ENCODE peak calls at places on chromosomes 3 and 15, in nine cellular contexts. S is right lobe of liver, B is GM12878, W is HFFc6, V is astrocyte of the spinal cord, L is chondrocyte, N is epithelial cell of esophagus, F is glutamatergic neuron, X is WTC11. O is an unnamed sample.

GRCh38 chr15:99943466-99943865 is 210.2 kb upstream of the LYSMD4 start:
- DNase-seq in S (no peak), B (no peak), W (no peak), V (no peak), L (no peak), N (no peak), F (no peak), X (no peak), O (no peak)

GRCh38 chr3:196590279-196590678 is 21.8 kb downstream of the FBXO45 start:
- DNase-seq in S (no peak), B (no peak), W (no peak), V (no peak), L (no peak), N (no peak), F (no peak), X (no peak), O (no peak)

GRCh38 chr3:160478338-160478737 is 28.8 kb upstream of the TRIM59 start:
- DNase-seq in S (no peak), B (no peak), W (peak), V (peak), L (no peak), N (no peak), F (no peak), X (no peak), O (no peak)

GRCh38 chr3:38454179-38454883 is 641 bp downstream of the ACVR2B start:
- DNase-seq in S (peak), B (no peak), W (no peak), V (peak), L (no peak), N (peak), F (peak), X (peak), O (no peak)

GRCh38 chr3:38549957-38550840 is 54.1 kb downstream of the EXOG start:
- DNase-seq in S (no peak), B (no peak), W (no peak), V (no peak), L (no peak), N (no peak), F (no peak), X (no peak), O (no peak)

GRCh38 chr3:147419062-147419701 is 10.0 kb downstream of the ZIC1 start:
- DNase-seq in S (no peak), B (no peak), W (no peak), V (peak), L (peak), N (no peak), F (peak), X (peak), O (no peak)

GRCh38 chr3:45966969-45967640 is 23.8 kb downstream of the CXCR6 start:
- DNase-seq in S (no peak), B (no peak), W (no peak), V (no peak), L (no peak), N (no peak), F (no peak), X (no peak), O (no peak)

GRCh38 chr3:8599146-8599545 is 45.5 kb downstream of the SSUH2 start:
- DNase-seq in S (no peak), B (no peak), W (no peak), V (no peak), L (no peak), N (no peak), F (no peak), X (no peak), O (no peak)

DNA sequence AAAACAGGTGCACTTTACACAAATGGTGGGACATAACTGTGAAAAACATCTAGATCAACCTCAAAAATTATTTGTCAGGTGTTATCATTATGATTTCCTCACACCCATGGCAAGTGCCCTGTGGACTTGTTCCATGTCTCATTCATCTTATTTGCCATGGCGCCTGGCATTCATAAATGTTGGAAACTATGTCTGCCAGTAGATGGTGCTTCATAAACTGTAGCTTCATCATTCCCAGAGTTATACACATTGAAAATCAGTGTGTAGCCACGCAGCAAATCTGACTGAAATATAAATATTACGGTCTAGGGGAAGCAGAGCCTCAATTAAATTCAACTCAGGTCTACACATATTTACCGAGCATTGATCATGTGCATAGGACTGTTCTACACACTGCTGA is 90.7 kb downstream of the IMPG2 start:
- DNase-seq in S (no peak), B (no peak), W (peak), V (no peak), L (no peak), N (no peak), F (no peak), X (no peak), O (no peak)
- TF ChIP-seq CTCF in S (no peak), B (peak), W (peak), V (no peak), L (peak), N (no peak), F (no peak), X (no peak), O (peak)

GRCh38 chr3:153284282-153284938 is 122.4 kb downstream of the RAP2B start:
- DNase-seq in S (no peak), B (peak), W (peak), V (peak), L (no peak), N (peak), F (no peak), X (no peak), O (no peak)

GRCh38 chr3:153289334-153289808 is 127.3 kb downstream of the RAP2B start:
- DNase-seq in S (no peak), B (no peak), W (peak), V (no peak), L (no peak), N (peak), F (no peak), X (no peak), O (no peak)

GRCh38 chr3:153287017-153287416 is 125.0 kb downstream of the RAP2B start:
- DNase-seq in S (no peak), B (no peak), W (no peak), V (no peak), L (no peak), N (peak), F (no peak), X (no peak), O (no peak)

GRCh38 chr3:153285982-153286381 is 124.0 kb downstream of the RAP2B start:
- DNase-seq in S (no peak), B (no peak), W (no peak), V (no peak), L (no peak), N (peak), F (no peak), X (no peak), O (no peak)

DNA sequence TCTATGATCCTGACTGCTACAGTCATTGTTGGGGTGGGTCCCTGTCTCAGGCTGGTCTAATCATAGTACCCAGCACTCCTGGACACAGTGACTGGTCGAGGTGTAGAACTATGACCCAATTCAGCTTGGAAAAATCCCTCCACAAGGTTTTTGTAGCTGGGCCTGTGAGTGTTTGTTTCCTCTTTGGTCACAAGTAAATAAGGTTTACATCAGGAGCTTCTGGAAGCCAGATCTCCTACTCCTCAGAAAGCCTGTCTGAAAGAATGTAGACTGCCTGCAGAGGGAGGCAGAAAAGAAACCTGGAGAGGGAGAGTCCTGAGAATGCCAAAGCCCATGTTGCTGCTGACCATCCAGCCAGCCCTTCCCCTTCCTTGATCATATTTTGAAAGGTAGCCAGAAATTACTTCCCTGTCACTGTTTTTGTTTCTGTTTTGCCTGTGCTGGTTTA is 123.2 kb downstream of the RAP2B start:
- DNase-seq in S (no peak), B (no peak), W (peak), V (peak), L (no peak), N (peak), F (no peak), X (no peak), O (no peak)
- TF ChIP-seq CTCF in S (no peak), B (no peak), W (peak), V (peak), L (peak), N (no peak), F (no peak), X (no peak), O (no peak)

DNA sequence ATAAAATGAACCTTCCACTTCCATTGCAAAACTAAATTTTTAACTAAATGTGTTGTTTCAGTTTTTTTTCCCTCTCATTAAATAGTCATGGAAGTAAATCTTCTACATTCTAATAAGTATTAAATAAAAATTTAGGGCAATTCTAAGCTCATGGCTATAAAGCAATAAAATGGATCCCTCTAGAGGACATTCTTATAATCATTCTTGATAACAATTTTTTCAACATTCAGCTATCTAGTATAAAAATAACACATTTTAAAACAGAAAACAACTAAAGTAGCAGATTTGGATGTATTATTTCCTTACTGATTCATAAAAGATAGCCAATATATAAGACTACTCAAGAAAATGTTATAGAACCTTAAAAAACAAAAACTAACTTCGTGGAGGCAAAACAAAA is 393.1 kb downstream of the PLOD2 start:
- DNase-seq in S (no peak), B (no peak), W (no peak), V (peak), L (no peak), N (peak), F (no peak), X (no peak), O (no peak)
- TF ChIP-seq CTCF in S (peak), B (no peak), W (peak), V (peak), L (peak), N (peak), F (peak), X (peak), O (peak)

GRCh38 chr3:17687585-17687984 is 54.8 kb downstream of the TBC1D5 start:
- DNase-seq in S (no peak), B (no peak), W (no peak), V (no peak), L (no peak), N (no peak), F (no peak), X (no peak), O (no peak)

GRCh38 chr3:17686613-17687012 is 55.8 kb downstream of the TBC1D5 start:
- DNase-seq in S (no peak), B (no peak), W (peak), V (no peak), L (no peak), N (peak), F (no peak), X (no peak), O (no peak)
- TF ChIP-seq CTCF in S (no peak), B (peak), W (peak), V (no peak), L (peak), N (peak), F (no peak), X (no peak), O (peak)

DNA sequence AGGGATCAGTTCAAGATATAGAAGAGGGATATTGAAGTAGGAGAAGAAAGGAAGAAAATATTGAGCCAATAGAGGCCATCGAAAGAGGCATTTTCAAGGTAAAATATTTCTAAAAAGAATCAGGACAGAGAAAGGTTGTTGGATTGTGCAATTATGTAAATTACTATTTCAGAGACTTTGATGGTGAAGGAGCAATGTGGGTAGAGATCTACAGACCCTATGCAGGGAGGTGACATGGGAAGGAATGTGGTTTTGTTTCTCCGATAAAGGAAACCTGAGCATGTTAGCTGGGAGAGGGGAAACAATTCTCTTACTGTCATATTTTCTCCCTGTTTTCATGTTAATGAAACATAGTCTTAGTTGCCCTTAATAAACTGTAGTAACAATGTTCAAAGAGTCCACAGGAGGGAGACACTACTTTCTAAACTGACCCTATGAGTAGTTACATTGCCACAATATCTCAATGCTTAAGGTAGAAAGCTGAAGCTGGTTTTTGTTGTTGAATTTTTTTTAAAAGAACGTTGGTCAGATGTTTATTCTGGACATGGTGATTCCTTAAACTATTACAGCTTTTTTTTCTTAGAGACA is 133.3 kb downstream of the GRM7 start:
- DNase-seq in S (no peak), B (no peak), W (no peak), V (peak), L (no peak), N (peak), F (no peak), X (no peak), O (no peak)
- TF ChIP-seq CTCF in S (peak), B (peak), W (peak), V (peak), L (peak), N (no peak), F (peak), X (no peak), O (peak)

GRCh38 chr15:59376735-59377134 is 4.1 kb upstream of the MYO1E start:
- DNase-seq in S (no peak), B (no peak), W (peak), V (no peak), L (no peak), N (peak), F (no peak), X (no peak), O (no peak)
- TF ChIP-seq CTCF in S (no peak), B (peak), W (peak), V (peak), L (peak), N (peak), F (no peak), X (no peak), O (peak)

GRCh38 chr15:48647963-48648362 is 2.5 kb upstream of the FBN1 start:
- DNase-seq in S (no peak), B (no peak), W (peak), V (peak), L (no peak), N (no peak), F (no peak), X (no peak), O (no peak)
- TF ChIP-seq CTCF in S (no peak), B (no peak), W (peak), V (peak), L (peak), N (no peak), F (no peak), X (no peak), O (no peak)

GRCh38 chr3:97138914-97139541 is 324.6 kb downstream of the EPHA6 start:
- DNase-seq in S (no peak), B (no peak), W (no peak), V (no peak), L (no peak), N (peak), F (no peak), X (peak), O (no peak)
- TF ChIP-seq CTCF in S (no peak), B (peak), W (peak), V (no peak), L (peak), N (peak), F (peak), X (peak), O (peak)